ENCODE peak calls at places on chromosomes 6 and 20, in four cellular contexts. One of them, this sample, is unnamed.

GRCh38 chr20:24109008-24109407 is 120.4 kb upstream of the GGTLC1 start:
- DNase-seq in GDM1: no peak
- DNase-seq in NAMALWA: no peak
- DNase-seq in heart left ventricle: no peak
- DNase-seq in this sample: no peak

GRCh38 chr6:90362273-90362672 is 65.6 kb upstream of the BACH2 start:
- DNase-seq in heart left ventricle: no peak
- DNase-seq in GDM1: no peak
- DNase-seq in NAMALWA: no peak
- DNase-seq in this sample: no peak

GRCh38 chr6:35725721-35726438 is 11.0 kb upstream of the ARMC12 start:
- DNase-seq in heart left ventricle: peak
- DNase-seq in GDM1: peak
- DNase-seq in NAMALWA: no peak
- DNase-seq in this sample: peak

GRCh38 chr6:6875818-6876470 is 231.8 kb upstream of the RREB1 start:
- DNase-seq in heart left ventricle: no peak
- DNase-seq in NAMALWA: no peak
- DNase-seq in GDM1: no peak
- DNase-seq in this sample: no peak

GRCh38 chr6:25263602-25264001 is 15.6 kb upstream of the CARMIL1 start:
- DNase-seq in NAMALWA: no peak
- DNase-seq in heart left ventricle: no peak
- DNase-seq in GDM1: no peak
- DNase-seq in this sample: no peak

GRCh38 chr6:170030284-170031095 is 260.4 kb downstream of the DLL1 start:
- DNase-seq in NAMALWA: no peak
- DNase-seq in GDM1: no peak
- DNase-seq in heart left ventricle: peak
- DNase-seq in this sample: no peak

GRCh38 chr6:157372501-157373280 is 8.3 kb upstream of the ZDHHC14 start:
- DNase-seq in heart left ventricle: no peak
- DNase-seq in GDM1: no peak
- DNase-seq in NAMALWA: no peak
- DNase-seq in this sample: no peak

GRCh38 chr6:13863699-13864155 is 49.4 kb upstream of the MCUR1 start:
- DNase-seq in heart left ventricle: no peak
- DNase-seq in GDM1: no peak
- DNase-seq in NAMALWA: no peak
- DNase-seq in this sample: no peak